ENCODE peak calls at places on chromosomes 5 and 9, in seven cellular contexts. D, L, J, T, B, G and O are unnamed samples.
A peak's percentile ranks its signal among the peaks of the same experiment; 100 is the strongest.

GRCh38 chr5:77867914-77868313 is 91.8 kb upstream of the TBCA start:
- DNase-seq in G (no peak), T (no peak), D (no peak), L (no peak), B (no peak), J (no peak), O (no peak)

GRCh38 chr9:131610231-131610761 is 65.0 kb downstream of the PRRT1B start:
- DNase-seq in G (peak; percentile 47), B (no peak), D (no peak), T (no peak), L (no peak), J (no peak), O (no peak)

GRCh38 chr5:96374653-96375052 is 58.4 kb downstream of the PCSK1 start:
- DNase-seq in T (no peak), D (no peak), J (no peak), B (no peak), L (no peak), G (no peak), O (no peak)

GRCh38 chr5:136538534-136538933 is 173.2 kb upstream of the TRPC7 start:
- DNase-seq in D (no peak), B (no peak), J (no peak), G (no peak), T (no peak), L (no peak), O (no peak)

GRCh38 chr9:13141629-13142028 is 137.9 kb downstream of the MPDZ start:
- DNase-seq in G (no peak), D (no peak), J (no peak), T (no peak), L (no peak), B (peak; percentile 16), O (no peak)

GRCh38 chr9:127504887-127505251 is 53.6 kb downstream of the LRSAM1 start:
- DNase-seq in L (no peak), B (no peak), G (no peak), J (no peak), T (no peak), D (no peak), O (no peak)

GRCh38 chr5:171318026-171318425 is 9.0 kb downstream of the TLX3 start:
- DNase-seq in B (no peak), T (no peak), G (no peak), J (no peak), D (no peak), L (no peak), O (no peak)

GRCh38 chr5:91177639-91178038 is 205.5 kb downstream of the ARRDC3 start:
- DNase-seq in T (no peak), D (no peak), L (no peak), J (no peak), G (no peak), B (no peak), O (no peak)

GRCh38 chr9:75175395-75175794 is 87.1 kb downstream of the OSTF1 start:
- DNase-seq in L (no peak), T (no peak), B (no peak), J (no peak), D (no peak), G (no peak), O (no peak)

GRCh38 chr9:106697799-106698591 is 165.0 kb upstream of the ZNF462 start:
- DNase-seq in B (peak; percentile 12), T (peak; percentile 49), L (no peak), G (peak; percentile 32), D (peak; percentile 63), J (peak; percentile 30), O (peak; percentile 65)

GRCh38 chr5:69281114-69281513 is 46.4 kb downstream of the CDK7 start:
- DNase-seq in L (no peak), J (no peak), D (no peak), B (no peak), T (no peak), G (no peak), O (no peak)

GRCh38 chr9:124054671-124055212 is 43.2 kb downstream of the LHX2 start:
- DNase-seq in D (no peak), L (peak; percentile 41), T (no peak), J (no peak), B (no peak), G (no peak), O (peak; percentile 95)

GRCh38 chr5:132057498-132058255 is 2.8 kb upstream of the IL3 start:
- DNase-seq in J (peak; percentile 11), D (no peak), G (no peak), L (no peak), T (no peak), B (no peak), O (no peak)

GRCh38 chr5:79689541-79690466 is at the start of gene CMYA5:
- DNase-seq in G (peak; percentile 12), B (no peak), J (peak; percentile 28), D (peak; percentile 85), L (no peak), T (peak; percentile 76), O (no peak)
- TF ChIP-seq POLR2A in G (no peak), B (no peak), J (no peak), D (peak; percentile 31), L (no peak), T (peak; percentile 51), O (no peak)

GRCh38 chr5:139403787-139404483 is at the start of gene SPATA24:
- DNase-seq in J (peak; percentile 97), B (peak; percentile 98), G (peak; percentile 98), L (peak; percentile 99), D (peak; percentile 97), T (peak; percentile 97), O (peak; percentile 95)
- TF ChIP-seq POLR2A in J (no peak), B (peak; percentile 51), G (no peak), L (peak; percentile 70), D (no peak), T (peak; percentile 9), O (no peak)

GRCh38 chr5:143041972-143042770 is 272.0 kb downstream of the ARHGAP26 start:
- DNase-seq in G (no peak), B (no peak), T (no peak), L (no peak), D (no peak), J (no peak), O (no peak)
- TF ChIP-seq POLR2A in G (no peak), B (no peak), T (no peak), L (no peak), D (no peak), J (no peak), O (no peak)

DNA sequence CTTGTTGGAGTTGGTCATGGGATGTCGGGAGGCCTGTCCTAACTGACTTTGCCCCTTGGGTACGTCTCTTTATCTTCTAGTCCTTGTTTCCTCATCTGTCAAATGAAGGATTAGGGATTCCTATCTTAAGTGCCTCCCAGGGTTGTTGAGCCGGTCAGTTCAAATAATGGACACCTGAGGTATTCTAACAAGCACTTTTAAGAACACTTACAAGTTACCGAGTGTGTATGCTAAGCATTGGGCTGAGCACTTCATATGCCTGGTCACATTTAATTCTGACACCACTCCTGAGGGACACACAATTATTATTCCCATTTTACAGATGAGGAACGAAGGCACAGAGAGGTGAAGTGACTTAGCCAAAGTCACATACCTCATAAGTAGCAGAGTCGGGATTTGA is 37.1 kb downstream of the CAMK2A start:
- DNase-seq in G (no peak), D (no peak), J (no peak), L (no peak), B (no peak), T (no peak), O (no peak)
- TF ChIP-seq POLR2A in G (no peak), D (no peak), J (no peak), L (no peak), B (no peak), T (no peak), O (no peak)

DNA sequence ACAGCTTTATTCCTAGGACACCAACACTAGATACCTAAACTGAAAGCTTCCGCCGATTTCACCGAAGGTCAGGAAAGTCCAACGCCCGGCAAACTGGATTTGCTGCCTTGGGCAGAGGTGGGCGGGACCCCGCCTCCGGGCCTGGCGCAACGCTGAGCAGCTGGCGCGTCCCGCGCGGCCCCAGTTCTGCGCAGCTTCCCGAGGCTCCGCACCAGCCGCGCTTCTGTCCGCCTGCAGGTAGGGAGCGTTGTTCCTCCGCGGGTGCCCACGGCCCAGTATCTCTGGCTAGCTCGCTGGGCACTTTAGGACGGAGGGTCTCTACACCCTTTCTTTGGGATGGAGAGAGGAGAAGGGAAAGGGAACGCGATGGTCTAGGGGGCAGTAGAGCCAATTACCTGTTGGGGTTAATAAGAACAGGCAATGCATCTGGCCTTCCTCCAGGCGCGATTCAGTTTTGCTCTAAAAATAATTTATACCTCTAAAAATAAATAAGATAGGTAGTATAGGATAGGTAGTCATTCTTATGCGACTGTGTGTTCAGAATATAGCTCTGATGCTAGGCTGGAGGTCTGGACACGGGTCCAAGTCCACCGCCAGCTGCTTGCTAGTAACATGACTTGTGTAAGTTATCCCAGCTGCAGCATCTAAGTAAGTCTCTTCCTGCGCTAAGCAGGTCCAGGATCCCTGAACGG is at the start of gene CD274:
- DNase-seq in D (peak; percentile 82), L (peak; percentile 73), J (peak; percentile 93), G (peak; percentile 61), B (peak; percentile 92), T (peak; percentile 84), O (peak; percentile 55)
- TF ChIP-seq POLR2A in D (no peak), L (no peak), J (no peak), G (peak; percentile 28), B (peak; percentile 82), T (peak; percentile 57), O (no peak)

GRCh38 chr9:94861589-94862241 is 135.2 kb downstream of the AOPEP start:
- DNase-seq in B (no peak), T (no peak), G (peak; percentile 70), D (no peak), J (no peak), L (no peak), O (no peak)
- TF ChIP-seq POLR2A in B (no peak), T (no peak), G (no peak), D (no peak), J (no peak), L (no peak), O (no peak)

GRCh38 chr9:121333950-121334773 is 35.9 kb downstream of the STOM start:
- DNase-seq in L (peak; percentile 75), D (no peak), T (no peak), J (no peak), B (no peak), G (no peak), O (no peak)
- TF ChIP-seq POLR2A in L (no peak), D (no peak), T (no peak), J (no peak), B (no peak), G (no peak), O (no peak)

GRCh38 chr5:53381-54174 is 38.4 kb upstream of the PLEKHG4B start:
- DNase-seq in L (peak; percentile 53), G (no peak), B (no peak), D (no peak), T (peak; percentile 70), J (peak; percentile 73), O (no peak)
- TF ChIP-seq POLR2A in L (no peak), G (no peak), B (no peak), D (no peak), T (peak; percentile 14), J (no peak), O (no peak)

GRCh38 chr5:148826082-148826971 is at the start of gene ADRB2:
- DNase-seq in J (peak; percentile 95), G (peak; percentile 85), L (peak; percentile 91), D (peak; percentile 94), T (peak; percentile 98), B (peak; percentile 94), O (peak; percentile 64)
- TF ChIP-seq POLR2A in J (no peak), G (peak; percentile 96), L (no peak), D (peak; percentile 20), T (peak; percentile 81), B (peak; percentile 94), O (peak; percentile 80)

DNA sequence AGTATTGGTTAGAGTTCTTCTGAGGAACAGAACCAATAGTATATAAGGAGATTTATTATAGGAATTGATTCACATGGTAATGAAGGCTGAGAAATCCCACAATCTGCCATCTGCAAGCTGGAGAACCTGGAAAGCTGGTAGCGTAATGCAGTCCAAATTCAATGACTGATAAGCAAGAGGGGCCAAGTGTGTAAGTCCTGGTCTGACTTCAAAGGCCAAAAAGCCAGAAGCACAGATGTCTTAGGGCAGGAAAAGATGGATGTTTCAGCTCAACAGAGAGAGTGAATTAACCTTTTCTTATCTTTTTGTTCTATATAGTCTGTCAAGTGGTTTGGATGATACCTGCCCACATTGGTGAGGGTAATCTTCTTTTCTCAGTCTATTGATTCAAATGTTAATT is 146.4 kb downstream of the FGF10 start:
- DNase-seq in D (no peak), L (no peak), T (no peak), B (no peak), J (no peak), G (no peak), O (no peak)
- TF ChIP-seq POLR2A in D (no peak), L (no peak), T (no peak), B (no peak), J (no peak), G (no peak), O (no peak)